ENCODE peak calls at places on chromosomes 2 and 18, in eight cellular contexts. E is IMR-90, P is A549, X is spleen, F is breast epithelium, Y is gastrocnemius medialis, A is GM12891, M is tibial nerve. T is an unnamed sample.

GRCh38 chr2:695111-695510 is 17.9 kb upstream of the TMEM18 start:
- DNase-seq in E (no peak), F (no peak), M (no peak), A (no peak), Y (no peak), X (peak; percentile 78), P (no peak), T (no peak)

GRCh38 chr18:76056467-76057194 is 438.4 kb downstream of the ZNF516 start:
- DNase-seq in X (no peak), A (no peak), E (no peak), M (peak; percentile 82), P (no peak), F (no peak), Y (peak; percentile 33), T (no peak)

GRCh38 chr2:238636269-238637073 is 209.7 kb downstream of the ASB1 start:
- DNase-seq in E (peak; percentile 40), F (no peak), Y (no peak), M (no peak), P (no peak), X (no peak), A (no peak), T (no peak)

GRCh38 chr2:8676191-8676914 is 5.5 kb upstream of the ID2 start:
- DNase-seq in A (no peak), M (peak; percentile 79), E (peak; percentile 78), P (no peak), Y (peak; percentile 86), F (peak; percentile 86), X (peak; percentile 87), T (peak; percentile 72)

GRCh38 chr2:128765822-128766221 is 447.2 kb upstream of the HS6ST1 start:
- DNase-seq in E (no peak), Y (no peak), M (no peak), X (peak; percentile 47), F (peak; percentile 14), P (no peak), A (no peak), T (no peak)

GRCh38 chr18:67217551-67218166 is 298.9 kb downstream of the DSEL start:
- DNase-seq in X (no peak), Y (no peak), P (peak; percentile 44), M (peak; percentile 86), F (no peak), A (peak; percentile 24), E (peak; percentile 78), T (peak; percentile 82)

GRCh38 chr18:26133652-26134051 is at the start of gene PSMA8:
- DNase-seq in Y (no peak), A (peak; percentile 40), E (no peak), X (peak; percentile 86), P (no peak), F (no peak), M (no peak), T (peak; percentile 47)

GRCh38 chr2:196075196-196075595 is 6.6 kb upstream of the DNAH7 start:
- DNase-seq in A (no peak), X (no peak), F (no peak), E (peak; percentile 38), P (no peak), M (no peak), Y (no peak), T (no peak)

GRCh38 chr2:228581731-228582130 is 400.2 kb upstream of the SPHKAP start:
- DNase-seq in M (no peak), E (peak; percentile 12), F (no peak), Y (no peak), X (no peak), P (no peak), A (no peak), T (no peak)

GRCh38 chr2:240759454-240759853 is 60.6 kb downstream of the KIF1A start:
- DNase-seq in A (no peak), Y (no peak), X (no peak), F (no peak), E (no peak), P (no peak), M (no peak), T (no peak)

GRCh38 chr2:71756280-71756906 is 303.0 kb downstream of the DYSF start:
- DNase-seq in M (no peak), F (no peak), X (no peak), A (no peak), E (peak; percentile 35), P (no peak), Y (no peak), T (no peak)

GRCh38 chr2:113894156-113894743 is 4.4 kb downstream of the ACTR3 start:
- DNase-seq in F (no peak), E (peak; percentile 93), P (peak; percentile 78), Y (no peak), X (no peak), M (no peak), A (no peak), T (peak; percentile 49)

GRCh38 chr2:160695402-160696060 is 201.9 kb upstream of the RBMS1 start:
- DNase-seq in A (no peak), P (no peak), M (no peak), E (peak; percentile 73), X (no peak), Y (peak; percentile 12), F (no peak), T (no peak)

GRCh38 chr18:24185805-24186204 is 46.9 kb downstream of the CABYR start:
- DNase-seq in M (no peak), E (peak; percentile 78), P (no peak), A (no peak), X (no peak), F (no peak), Y (no peak), T (no peak)

GRCh38 chr2:136212426-136213378 is 94.8 kb upstream of the CXCR4 start:
- DNase-seq in P (no peak), E (no peak), F (no peak), M (no peak), A (no peak), Y (no peak), X (no peak), T (no peak)

GRCh38 chr2:213766062-213766461 is 481.8 kb downstream of the SPAG16 start:
- DNase-seq in X (no peak), F (no peak), P (no peak), Y (no peak), E (no peak), A (no peak), M (no peak), T (no peak)

GRCh38 chr2:234044157-234044556 is 6.3 kb upstream of the SPP2 start:
- DNase-seq in M (no peak), A (no peak), X (no peak), P (peak; percentile 66), F (no peak), E (peak; percentile 92), Y (no peak), T (no peak)

GRCh38 chr18:45621068-45621511 is 5.8 kb downstream of the SLC14A2 start:
- DNase-seq in X (no peak), M (peak; percentile 50), E (peak; percentile 44), A (peak; percentile 53), F (no peak), P (peak; percentile 22), Y (peak; percentile 23), T (peak; percentile 90)

GRCh38 chr2:229492034-229492433 is 220.9 kb upstream of the PID1 start:
- DNase-seq in E (no peak), F (no peak), X (no peak), A (no peak), P (no peak), Y (no peak), M (no peak), T (no peak)

GRCh38 chr2:9696731-9697130 is 65.9 kb upstream of the YWHAQ start:
- DNase-seq in A (no peak), P (no peak), E (no peak), Y (no peak), F (no peak), M (no peak), X (no peak), T (no peak)

DNA sequence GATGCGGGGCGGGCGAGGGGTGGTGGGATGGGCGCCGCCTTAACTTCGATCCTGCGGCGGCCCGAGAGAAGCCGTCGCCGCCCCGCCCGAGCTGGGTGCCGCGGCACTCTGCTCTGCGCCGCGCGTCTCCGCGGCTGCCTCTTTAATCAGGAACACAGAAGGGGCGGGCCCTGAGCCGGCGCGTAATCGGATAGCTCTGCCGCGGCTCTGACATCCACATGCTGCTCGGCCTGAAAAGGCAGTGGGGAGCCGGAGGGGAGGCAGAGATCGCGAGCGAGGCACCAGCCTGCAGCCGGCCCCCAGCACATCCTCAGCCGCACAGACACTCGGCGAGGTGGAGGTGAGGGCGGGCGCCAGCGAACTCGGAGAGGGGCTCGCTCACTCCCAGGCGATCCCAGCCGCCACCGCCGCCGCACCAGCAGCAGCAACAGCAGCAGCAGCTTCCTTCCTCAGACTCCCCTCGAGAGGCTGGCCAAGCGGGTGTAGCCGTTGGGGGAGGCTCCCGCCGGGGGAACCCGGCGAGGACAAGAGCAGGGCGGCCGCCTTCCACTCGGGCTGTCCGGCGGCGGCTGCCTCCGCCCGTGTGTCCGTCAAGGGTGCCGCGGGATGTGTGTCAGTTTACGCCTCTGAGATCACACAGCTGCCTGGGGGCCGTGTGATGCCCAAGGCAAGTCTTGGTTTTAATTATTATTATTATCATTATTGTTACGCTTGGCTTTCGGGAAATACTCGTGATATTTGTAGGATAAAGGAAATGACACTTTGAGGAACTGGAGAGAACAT is at the start of gene NRP2:
- DNase-seq in A (peak; percentile 52), Y (peak; percentile 41), E (peak; percentile 89), F (no peak), X (peak; percentile 90), P (peak; percentile 86), M (peak; percentile 84), T (peak; percentile 34)
- TF ChIP-seq POLR2A in A (no peak), Y (peak; percentile 81), E (peak; percentile 93), F (peak; percentile 60), X (peak; percentile 87), P (peak; percentile 91), M (peak; percentile 99), T (no peak)

GRCh38 chr2:43005211-43005974 is 213.0 kb upstream of the HAAO start:
- DNase-seq in Y (no peak), P (no peak), E (no peak), X (peak; percentile 44), M (no peak), A (no peak), F (no peak), T (no peak)
- TF ChIP-seq POLR2A in Y (no peak), P (no peak), E (no peak), X (no peak), M (no peak), A (no peak), F (no peak), T (peak; percentile 69)

DNA sequence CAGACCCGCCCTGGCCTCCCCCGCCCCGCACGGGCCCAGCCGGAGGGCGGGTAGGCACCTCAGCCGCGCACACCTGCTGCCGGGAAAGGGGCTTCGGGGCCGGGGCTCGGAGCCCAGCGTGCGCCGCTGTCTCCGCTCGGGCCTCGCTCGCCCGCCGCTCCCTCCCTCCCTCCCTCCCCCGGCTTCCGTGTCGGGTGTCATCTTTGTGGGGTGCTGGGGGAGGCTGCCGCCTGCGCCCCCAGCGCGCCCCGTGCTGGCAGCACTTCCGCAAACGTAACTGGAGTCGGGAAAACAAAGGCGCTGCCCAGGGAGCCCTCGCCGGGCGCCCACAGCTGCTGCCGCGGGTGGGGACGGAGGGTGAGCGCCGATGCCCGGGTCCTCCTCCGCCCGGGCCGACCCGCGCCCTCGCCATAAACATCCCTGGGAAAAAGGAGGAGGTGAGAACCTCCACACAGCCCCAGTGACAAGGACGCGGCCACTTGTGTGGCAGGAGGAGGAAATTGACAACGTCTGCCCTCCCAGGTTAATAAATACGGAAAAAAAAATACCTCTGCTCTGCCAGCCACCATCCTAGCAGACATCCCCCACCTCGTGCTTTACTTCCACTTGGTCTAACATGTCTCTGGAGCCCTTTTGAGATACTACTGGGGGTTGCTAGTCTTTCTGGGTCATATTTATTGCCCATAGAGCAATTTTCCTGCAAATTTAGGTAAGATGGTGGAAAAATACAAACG is 550 bp downstream of the MFSD6 start:
- DNase-seq in E (no peak), F (peak; percentile 56), P (peak; percentile 53), X (no peak), A (peak; percentile 54), M (peak; percentile 30), Y (no peak), T (peak; percentile 52)
- TF ChIP-seq POLR2A in E (no peak), F (peak; percentile 38), P (peak; percentile 9), X (peak; percentile 28), A (no peak), M (peak; percentile 23), Y (no peak), T (peak; percentile 70)

GRCh38 chr2:176136375-176137248 is 7.1 kb downstream of the HOXD8 start:
- DNase-seq in E (no peak), M (no peak), X (peak; percentile 75), Y (no peak), A (no peak), F (peak; percentile 47), P (peak; percentile 16), T (no peak)
- TF ChIP-seq POLR2A in E (no peak), M (no peak), X (no peak), Y (peak; percentile 7), A (no peak), F (no peak), P (peak; percentile 3), T (no peak)